ENCODE peak calls at places on chromosomes 6 and 20, in seven cellular contexts. K is body of pancreas; I is activated CD4-positive, alpha-beta T cell treated with anti-CD3 and anti-CD28 coated beads, Interleukin-2, amount 10 ng/mL, durations not matched to agents 7 days and 5 days; L is heart left ventricle; E is activated gamma-delta T cell treated with anti-CD3 and anti-CD28 coated beads, Interleukin-2, amount 50 U/mL, for 16 hours; H is foreskin fibroblast; O is cardiac fibroblast. Q is an unnamed sample.

GRCh38 chr20:7790189-7790588 is 150.1 kb downstream of the HAO1 start:
- DNase-seq in K (no peak), I (no peak), L (no peak), E (no peak), H (peak; percentile 73), O (peak; percentile 55), Q (no peak)

GRCh38 chr6:112269165-112269564 is 14.8 kb upstream of the LAMA4 start:
- DNase-seq in K (no peak), I (no peak), L (no peak), E (no peak), H (peak; percentile 71), O (peak; percentile 76), Q (no peak)

GRCh38 chr20:35345189-35345588 is 53.0 kb upstream of the FAM83C start:
- DNase-seq in K (no peak), I (no peak), L (no peak), E (no peak), H (no peak), O (no peak), Q (no peak)

GRCh38 chr6:131651782-131652181 is 14.7 kb downstream of the ENPP3 start:
- DNase-seq in K (peak; percentile 20), I (no peak), L (no peak), E (no peak), H (no peak), O (no peak), Q (no peak)

GRCh38 chr6:118905084-118905483 is 11.1 kb downstream of the ASF1A start:
- DNase-seq in K (no peak), I (no peak), L (no peak), E (no peak), H (no peak), O (no peak), Q (no peak)

GRCh38 chr20:3768342-3769130 is 983 bp upstream of the ADISSP start:
- DNase-seq in K (peak; percentile 70), I (peak; percentile 83), L (peak; percentile 76), E (peak; percentile 71), H (peak; percentile 88), O (peak; percentile 79), Q (no peak)

GRCh38 chr20:17654649-17655285 is 27.3 kb downstream of the RRBP1 start:
- DNase-seq in K (peak; percentile 38), I (no peak), L (no peak), E (no peak), H (peak; percentile 80), O (peak; percentile 72), Q (no peak)

GRCh38 chr20:10653593-10654288 is 20.1 kb downstream of the JAG1 start:
- DNase-seq in K (no peak), I (no peak), L (peak; percentile 67), E (no peak), H (peak; percentile 29), O (peak; percentile 76), Q (no peak)

GRCh38 chr6:13417431-13417830 is 70.0 kb downstream of the GFOD1 start:
- DNase-seq in K (no peak), I (no peak), L (no peak), E (no peak), H (no peak), O (no peak), Q (no peak)

GRCh38 chr6:148720897-148721296 is 25.9 kb upstream of the UST start:
- DNase-seq in K (no peak), I (no peak), L (no peak), E (no peak), H (peak; percentile 13), O (no peak), Q (no peak)

GRCh38 chr20:4829494-4830211 is 107.9 kb downstream of the PRND start:
- DNase-seq in K (no peak), I (no peak), L (no peak), E (no peak), H (no peak), O (no peak), Q (no peak)

GRCh38 chr6:113129991-113130390 is 727.2 kb upstream of the MARCKS start:
- DNase-seq in K (no peak), I (no peak), L (no peak), E (no peak), H (no peak), O (no peak), Q (no peak)

GRCh38 chr20:50027611-50028105 is 44.9 kb downstream of the SNAI1 start:
- DNase-seq in K (peak; percentile 43), I (no peak), L (peak; percentile 83), E (no peak), H (peak; percentile 92), O (peak; percentile 95), Q (no peak)

GRCh38 chr20:17616480-17617211 is 46.8 kb downstream of the DSTN start:
- DNase-seq in K (no peak), I (no peak), L (no peak), E (no peak), H (no peak), O (no peak), Q (no peak)

GRCh38 chr6:4794140-4794707 is 18.0 kb downstream of the CDYL start:
- DNase-seq in K (no peak), I (no peak), L (peak; percentile 33), E (no peak), H (no peak), O (peak; percentile 62), Q (no peak)

GRCh38 chr20:55004044-55004443 is 528.7 kb downstream of the DOK5 start:
- DNase-seq in K (no peak), I (no peak), L (no peak), E (no peak), H (no peak), O (no peak), Q (no peak)

GRCh38 chr6:30349411-30350177 is 4.6 kb downstream of the RPP21 start:
- DNase-seq in K (no peak), I (no peak), L (no peak), E (no peak), H (no peak), O (no peak), Q (no peak)

GRCh38 chr6:24910850-24911712 is 24.7 kb downstream of the RIPOR2 start:
- DNase-seq in K (peak; percentile 57), I (peak; percentile 42), L (peak; percentile 65), E (peak; percentile 26), H (peak; percentile 74), O (peak; percentile 72), Q (peak; percentile 90)

GRCh38 chr6:33057222-33058150 is 16.0 kb downstream of the HLA-DPA1 start:
- DNase-seq in K (no peak), I (no peak), L (no peak), E (no peak), H (no peak), O (no peak), Q (no peak)

GRCh38 chr20:50898475-50898874 is 32.8 kb downstream of the ADNP start:
- DNase-seq in K (no peak), I (no peak), L (no peak), E (no peak), H (no peak), O (no peak), Q (no peak)

GRCh38 chr20:1469925-1470571 is 3.4 kb upstream of the NSFL1C start:
- DNase-seq in K (peak; percentile 95), I (peak; percentile 22), L (peak; percentile 74), E (no peak), H (peak; percentile 98), O (peak; percentile 99), Q (peak; percentile 26)

GRCh38 chr6:71333700-71334099 is 45.1 kb downstream of the OGFRL1 start:
- DNase-seq in K (no peak), I (no peak), L (no peak), E (no peak), H (peak; percentile 96), O (peak; percentile 92), Q (no peak)

GRCh38 chr20:23112595-23112994 is 26.5 kb upstream of the CD93 start:
- DNase-seq in K (no peak), I (no peak), L (no peak), E (no peak), H (no peak), O (no peak), Q (no peak)